ENCODE peak calls at places on chromosome 1, in five cellular contexts. F is T-cell, J is NCI-H1092, Q is Right ventricle myocardium superior, K is sigmoid colon. H is an unnamed sample.

GRCh38 chr1:220498188-220498587 is 29.7 kb upstream of the MARK1 start:
- DNase-seq in F (no peak), Q (no peak), K (no peak), J (no peak), H (no peak)

GRCh38 chr1:246161626-246162025 is 345.5 kb downstream of the SMYD3 start:
- DNase-seq in K (no peak), F (no peak), J (no peak), Q (no peak), H (no peak)

GRCh38 chr1:230128569-230129269 is 61.7 kb downstream of the GALNT2 start:
- DNase-seq in K (no peak), J (no peak), F (no peak), Q (no peak), H (peak; percentile 26)

GRCh38 chr1:150534002-150534401 is 15.2 kb upstream of the ADAMTSL4 start:
- DNase-seq in F (no peak), J (no peak), K (no peak), Q (peak; percentile 33), H (no peak)

GRCh38 chr1:188706742-188707141 is 1770.9 kb downstream of the BRINP3 start:
- DNase-seq in Q (no peak), J (no peak), K (no peak), F (no peak), H (no peak)

GRCh38 chr1:173479649-173480048 is 2.5 kb downstream of the PRDX6 start:
- DNase-seq in Q (no peak), J (no peak), K (no peak), F (no peak), H (no peak)

GRCh38 chr1:110112656-110113055 is 413 bp downstream of the UBL4B start:
- DNase-seq in Q (no peak), J (no peak), K (no peak), F (no peak), H (no peak)

GRCh38 chr1:209585672-209586071 is 2.2 kb downstream of the CAMK1G start:
- DNase-seq in Q (peak; percentile 75), J (peak; percentile 67), K (peak; percentile 66), F (no peak), H (peak; percentile 86)

GRCh38 chr1:224799083-224799482 is 130.4 kb upstream of the DNAH14 start:
- DNase-seq in F (no peak), Q (no peak), J (no peak), K (no peak), H (no peak)

GRCh38 chr1:18141661-18142060 is 34.1 kb downstream of the IGSF21 start:
- DNase-seq in K (no peak), J (no peak), F (no peak), Q (no peak), H (no peak)

GRCh38 chr1:211566431-211567025 is 12.4 kb downstream of the SLC30A1 start:
- DNase-seq in K (no peak), F (no peak), Q (no peak), J (no peak), H (no peak)

GRCh38 chr1:1356796-1357401 is 1.5 kb downstream of the MXRA8 start:
- DNase-seq in J (no peak), F (no peak), Q (no peak), K (no peak), H (peak; percentile 71)

GRCh38 chr1:155071701-155072100 is 6.9 kb upstream of the EFNA3 start:
- DNase-seq in Q (peak; percentile 26), K (peak; percentile 66), J (peak; percentile 23), F (no peak), H (peak; percentile 58)

GRCh38 chr1:45354838-45355237 is 14.6 kb upstream of the MUTYH start:
- DNase-seq in Q (no peak), F (no peak), J (no peak), K (no peak), H (no peak)

GRCh38 chr1:202798260-202798659 is 10.0 kb downstream of the KDM5B start:
- DNase-seq in J (no peak), K (no peak), Q (no peak), F (no peak), H (no peak)

GRCh38 chr1:9375912-9376311 is 83.2 kb downstream of the SPSB1 start:
- DNase-seq in K (no peak), J (no peak), Q (peak; percentile 80), F (no peak), H (peak; percentile 88)

GRCh38 chr1:2314803-2315710 is 76.3 kb downstream of the MORN1 start:
- DNase-seq in F (peak; percentile 74), J (no peak), K (peak; percentile 88), Q (peak; percentile 81), H (peak; percentile 76)

GRCh38 chr1:18926315-18927081 is 24.1 kb upstream of the ALDH4A1 start:
- DNase-seq in J (no peak), Q (peak; percentile 69), F (peak; percentile 72), K (peak; percentile 84), H (peak; percentile 83)

GRCh38 chr1:214476229-214476957 is 75.0 kb downstream of the PTPN14 start:
- DNase-seq in K (no peak), F (no peak), Q (no peak), J (no peak), H (no peak)

GRCh38 chr1:93033029-93033428 is 46.1 kb upstream of the MTF2 start:
- DNase-seq in K (no peak), J (no peak), F (no peak), Q (no peak), H (no peak)

GRCh38 chr1:226615876-226616275 is 67.3 kb downstream of the STUM start:
- DNase-seq in J (no peak), F (no peak), Q (no peak), K (peak; percentile 43), H (peak; percentile 44)

GRCh38 chr1:9422921-9423505 is 116.3 kb upstream of the SLC25A33 start:
- DNase-seq in F (no peak), Q (no peak), J (no peak), K (no peak), H (no peak)

GRCh38 chr1:119380304-119380703 is 11.7 kb downstream of the HAO2 start:
- DNase-seq in F (no peak), K (no peak), J (no peak), Q (no peak), H (no peak)

GRCh38 chr1:38941093-38941492 is 537 bp downstream of the RHBDL2 start:
- DNase-seq in K (no peak), Q (no peak), F (no peak), J (no peak), H (no peak)

GRCh38 chr1:169630006-169630405 is at the start of gene SELP:
- DNase-seq in J (no peak), K (no peak), F (no peak), Q (no peak), H (no peak)

H was measured in right cardiac atrium.